ENCODE peak calls at places on chromosomes 12 and 14, in four cellular contexts. K is naive thymus-derived CD8-positive, alpha-beta T cell; U is AG09319; V is stimulated activated naive CD4-positive, alpha-beta T cell. F is an unnamed sample.
A peak's percentile ranks its signal among the peaks of the same experiment; 100 is the strongest.

GRCh38 chr14:76151398-76152332 is at the start of gene GPATCH2L:
- DNase-seq in K (peak; percentile 97), U (peak; percentile 57), V (peak; percentile 97), F (peak; percentile 96)

GRCh38 chr14:54781936-54782802 is 120.5 kb downstream of the GCH1 start:
- DNase-seq in K (no peak), U (no peak), V (no peak), F (no peak)

GRCh38 chr12:48003226-48004038 is 844 bp downstream of the COL2A1 start:
- DNase-seq in K (no peak), U (no peak), V (peak; percentile 27), F (no peak)

GRCh38 chr14:25009891-25010290 is 40.1 kb downstream of the STXBP6 start:
- DNase-seq in K (no peak), U (no peak), V (no peak), F (no peak)

GRCh38 chr14:67837011-67837624 is 17.5 kb downstream of the RAD51B start:
- DNase-seq in K (peak; percentile 52), U (peak; percentile 45), V (no peak), F (peak; percentile 42)

GRCh38 chr12:51326762-51327439 is 2.9 kb upstream of the BIN2 start:
- DNase-seq in K (no peak), U (no peak), V (no peak), F (no peak)

GRCh38 chr12:58655375-58655774 is 264.9 kb downstream of the LRIG3 start:
- DNase-seq in K (no peak), U (no peak), V (no peak), F (no peak)

GRCh38 chr12:121992059-121992879 is 29.4 kb upstream of the BCL7A start:
- DNase-seq in K (no peak), U (peak; percentile 64), V (peak; percentile 2), F (peak; percentile 36)

GRCh38 chr14:79278798-79279644 is 932.3 kb downstream of the DIO2 start:
- DNase-seq in K (no peak), U (no peak), V (no peak), F (no peak)

GRCh38 chr14:100748944-100749343 is 22.3 kb downstream of the DLK1 start:
- DNase-seq in K (no peak), U (no peak), V (no peak), F (no peak)

GRCh38 chr12:49131051-49131972 is at the start of gene TUBA1B:
- DNase-seq in K (peak; percentile 87), U (peak; percentile 75), V (peak; percentile 85), F (peak; percentile 79)

GRCh38 chr12:68097386-68097785 is 62.2 kb downstream of the IFNG start:
- DNase-seq in K (no peak), U (no peak), V (no peak), F (no peak)

GRCh38 chr14:100048786-100049185 is 16.4 kb upstream of the EVL start:
- DNase-seq in K (no peak), U (no peak), V (no peak), F (no peak)

GRCh38 chr12:111386891-111387290 is 18.0 kb upstream of the PHETA1 start:
- DNase-seq in K (no peak), U (no peak), V (no peak), F (no peak)

GRCh38 chr14:99127651-99128167 is 144.3 kb downstream of the BCL11B start:
- DNase-seq in K (no peak), U (no peak), V (no peak), F (no peak)

GRCh38 chr14:105700622-105701288 is 174.4 kb downstream of the TMEM121 start:
- DNase-seq in K (no peak), U (no peak), V (no peak), F (no peak)

GRCh38 chr14:103819503-103820307 is 27.7 kb downstream of the PPP1R13B start:
- DNase-seq in K (no peak), U (peak; percentile 10), V (no peak), F (no peak)

GRCh38 chr12:21860128-21860527 is 81.1 kb downstream of the ABCC9 start:
- DNase-seq in K (no peak), U (no peak), V (no peak), F (no peak)

GRCh38 chr14:91866511-91867295 is 633 bp downstream of the TC2N start:
- DNase-seq in K (no peak), U (no peak), V (no peak), F (no peak)

GRCh38 chr12:70543444-70543843 is 93.8 kb downstream of the PTPRB start:
- DNase-seq in K (no peak), U (peak; percentile 65), V (no peak), F (no peak)